ENCODE peak calls at places on chromosomes 16 and 17, in four cellular contexts. W, R, I and Q are unnamed samples. For H3K4me1, the result is how much of the 10 kb centered on the place peaks cover.

GRCh38 chr16:78984887-78985464 is 615.6 kb downstream of the MAF start:
- DNase-seq in W (no peak), R (no peak), I (no peak), Q (no peak)

GRCh38 chr17:73952136-73952497 is 251.4 kb upstream of the RPL38 start:
- DNase-seq in W (no peak), R (no peak), I (no peak), Q (no peak)

GRCh38 chr17:38667099-38667786 is 7.5 kb downstream of the EPOP start:
- DNase-seq in I (peak), W (peak), R (peak), Q (peak)

GRCh38 chr17:44363613-44364159 is at the start of gene FAM171A2:
- DNase-seq in R (peak), I (peak), W (peak), Q (peak)

GRCh38 chr16:29664133-29664912 is 1.3 kb downstream of the SPN start:
- DNase-seq in R (peak), W (no peak), I (no peak), Q (no peak)

GRCh38 chr17:82458885-82459424 is 414 bp downstream of the NARF start:
- DNase-seq in R (peak), I (peak), W (peak), Q (no peak)

GRCh38 chr16:6165330-6165984 is 1067.9 kb upstream of the EEF2KMT start:
- DNase-seq in I (no peak), R (no peak), W (peak), Q (no peak)

GRCh38 chr17:6420173-6420641 is 14.7 kb downstream of the AIPL1 start:
- DNase-seq in W (peak), R (no peak), I (no peak), Q (no peak)

GRCh38 chr17:72249441-72249840 is 128.6 kb downstream of the SOX9 start:
- DNase-seq in W (no peak), R (peak), I (no peak), Q (no peak)

GRCh38 chr17:61700252-61700651 is 109.2 kb upstream of the NACA2 start:
- DNase-seq in I (no peak), W (no peak), R (no peak), Q (no peak)

GRCh38 chr16:69386596-69386995 is 789 bp upstream of the TERF2 start:
- DNase-seq in W (peak), R (no peak), I (no peak), Q (peak)

GRCh38 chr17:76868669-76869208 is 535 bp downstream of the MGAT5B start:
- DNase-seq in I (no peak), R (no peak), W (peak), Q (peak)

GRCh38 chr17:49383048-49383447 is 21.0 kb upstream of the ZNF652 start:
- DNase-seq in I (no peak), W (no peak), R (no peak), Q (no peak)

GRCh38 chr16:58494981-58495860 is 4.7 kb upstream of the NDRG4 start:
- DNase-seq in I (peak), R (peak), W (peak), Q (peak)

GRCh38 chr17:47717261-47717697 is 15.8 kb upstream of the TBX21 start:
- DNase-seq in W (no peak), I (no peak), R (no peak), Q (no peak)

GRCh38 chr17:376936-377863 is 24.6 kb upstream of the RPH3AL start:
- DNase-seq in W (peak), I (no peak), R (no peak), Q (no peak)

GRCh38 chr17:50884354-50885311 is 18.5 kb upstream of the TOB1 start:
- DNase-seq in W (peak), R (no peak), I (no peak), Q (no peak)

GRCh38 chr17:75876938-75877751 is 1.2 kb downstream of the TRIM47 start:
- DNase-seq in W (peak), R (peak), I (no peak), Q (peak)

GRCh38 chr17:62916684-62917571 is 49.1 kb upstream of the TANC2 start:
- DNase-seq in W (peak), I (no peak), R (no peak), Q (no peak)

DNA sequence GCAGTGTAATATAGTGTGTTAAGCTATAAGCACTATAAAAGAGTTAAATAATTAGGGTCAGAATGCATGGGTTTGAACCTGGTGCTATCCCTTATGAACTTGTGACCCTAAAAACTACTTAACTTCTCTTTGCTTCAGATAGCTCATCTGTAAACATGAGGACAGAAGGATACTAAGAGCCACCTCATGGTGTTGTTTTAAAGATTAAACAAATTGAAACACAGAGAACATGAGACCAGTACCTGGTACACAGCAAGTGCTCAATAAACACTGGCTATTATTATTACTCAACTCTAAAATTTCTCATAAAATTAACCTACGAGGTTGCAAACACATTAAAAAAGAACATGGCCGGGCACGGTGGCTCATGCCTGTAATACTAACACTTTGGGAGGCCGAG is 43.3 kb downstream of the SMURF2 start:
- DNase-seq in W (no peak), I (no peak), R (no peak), Q (no peak)
- H3K4me1 ChIP-seq in W (under half), I (under half), R (under half), Q (half or more)

GRCh38 chr16:56995136-56995805 is 5.9 kb downstream of the NLRC5 start:
- DNase-seq in W (no peak), I (no peak), R (no peak), Q (no peak)
- H3K27ac ChIP-seq in W (no peak), I (peak), R (no peak), Q (no peak)

GRCh38 chr16:15035163-15035729 is 20.6 kb downstream of the NTAN1 start:
- DNase-seq in I (no peak), R (peak), W (no peak), Q (no peak)

GRCh38 chr16:15038689-15039088 is 17.2 kb downstream of the NTAN1 start:
- DNase-seq in I (no peak), W (no peak), R (no peak), Q (no peak)

GRCh38 chr16:15037003-15037402 is 18.9 kb downstream of the NTAN1 start:
- DNase-seq in W (no peak), R (peak), I (no peak), Q (no peak)

GRCh38 chr16:15034266-15035162 is 21.4 kb downstream of the NTAN1 start:
- DNase-seq in W (no peak), R (peak), I (no peak), Q (no peak)

GRCh38 chr16:15037745-15038144 is 18.1 kb downstream of the NTAN1 start:
- DNase-seq in R (no peak), I (no peak), W (no peak), Q (no peak)
- H3K4me1 ChIP-seq in R (under half), I (under half), W (under half), Q (under half)

DNA sequence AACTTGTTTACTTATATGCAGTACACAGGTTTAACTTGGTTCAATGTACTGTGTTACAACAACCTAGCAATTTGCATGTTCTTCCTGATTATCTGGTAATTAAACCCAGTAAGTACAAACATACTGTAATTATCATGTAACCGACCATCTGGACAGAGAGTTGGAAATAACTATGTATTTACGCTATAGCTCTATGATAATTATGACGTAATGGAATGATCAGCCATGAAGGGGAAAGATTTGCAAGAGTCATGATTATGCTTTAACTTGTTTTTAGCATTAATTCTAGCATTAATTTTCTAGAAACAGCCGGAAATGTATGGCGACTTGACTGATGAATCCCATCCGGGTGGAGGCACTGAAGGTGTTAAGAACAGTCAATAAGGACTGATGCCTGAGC is 74.8 kb upstream of the SALL1 start:
- DNase-seq in R (no peak), I (no peak), W (no peak), Q (no peak)
- H3K27ac ChIP-seq in R (no peak), I (no peak), W (no peak), Q (no peak)

DNA sequence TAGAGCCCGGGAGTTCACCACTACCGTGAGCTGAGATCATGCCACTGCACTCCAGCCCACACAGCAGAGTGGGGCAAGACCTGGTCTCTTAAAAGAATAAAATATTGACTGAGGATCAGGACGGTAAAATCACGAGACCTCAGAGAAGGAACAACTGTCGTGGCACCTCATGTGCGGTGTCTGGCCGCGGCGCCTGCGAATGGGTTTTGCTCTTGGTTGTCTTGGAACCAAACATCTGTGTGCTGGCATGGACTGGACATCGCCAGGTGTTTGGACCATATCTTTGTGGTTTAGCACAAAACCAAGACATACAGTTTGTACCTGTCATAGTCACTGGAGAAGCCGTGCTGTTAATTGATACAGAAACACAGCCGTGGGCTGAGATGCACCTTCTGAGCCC is 212.9 kb upstream of the CHMP6 start:
- DNase-seq in W (no peak), I (no peak), R (no peak), Q (no peak)
- H3K4me1 ChIP-seq in W (under half), I (under half), R (under half), Q (under half)

GRCh38 chr16:85952197-85952596 is 53.2 kb downstream of the IRF8 start:
- DNase-seq in W (no peak), R (no peak), I (no peak), Q (no peak)

GRCh38 chr16:85948870-85949269 is 49.9 kb downstream of the IRF8 start:
- DNase-seq in R (no peak), W (no peak), I (no peak), Q (no peak)

GRCh38 chr16:85947511-85948509 is 48.8 kb downstream of the IRF8 start:
- DNase-seq in W (no peak), I (no peak), R (no peak), Q (no peak)

GRCh38 chr16:85949787-85950186 is 50.8 kb downstream of the IRF8 start:
- DNase-seq in R (no peak), W (no peak), I (no peak), Q (no peak)

DNA sequence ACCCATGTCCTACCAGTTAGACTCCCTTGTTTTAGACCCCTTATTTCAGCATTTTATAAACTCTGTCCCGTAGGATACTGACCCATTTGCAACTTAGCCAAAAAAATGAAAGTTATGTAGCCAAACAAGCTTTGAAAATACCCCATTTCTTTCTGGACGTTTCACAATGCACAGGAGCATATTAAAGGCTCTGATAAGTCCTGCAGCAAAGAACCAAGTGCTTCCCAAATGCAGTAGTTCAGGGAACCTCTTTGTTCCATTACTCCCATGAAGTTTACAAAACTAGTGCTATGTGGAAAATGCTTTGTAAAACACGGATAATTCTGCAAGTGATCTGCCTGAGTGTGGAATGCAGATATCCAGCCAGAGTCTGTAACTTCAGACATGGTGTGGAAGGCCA is 51.6 kb downstream of the IRF8 start:
- DNase-seq in I (no peak), R (no peak), W (no peak), Q (no peak)
- H3K27ac ChIP-seq in I (no peak), R (no peak), W (no peak), Q (no peak)

GRCh38 chr17:66464921-66465320 is 162.5 kb downstream of the PRKCA start:
- DNase-seq in W (peak), R (no peak), I (no peak), Q (no peak)
- H3K4me1 ChIP-seq in W (half or more), R (under half), I (under half), Q (half or more)